ENCODE peak calls at places on chromosomes 3 and 15, in four cellular contexts. K is K562, X is HepG2, W is GM12878. V is an unnamed sample.

GRCh38 chr3:140827894-140828293 is 113.7 kb upstream of the SLC25A36 start:
- DNase-seq in X (no peak), W (no peak), K (no peak), V (no peak)

GRCh38 chr3:66405701-66406091 is 95.1 kb downstream of the LRIG1 start:
- DNase-seq in W (no peak), X (no peak), K (no peak), V (no peak)

GRCh38 chr3:105997800-105998526 is 129.2 kb upstream of the CBLB start:
- DNase-seq in X (no peak), K (no peak), W (no peak), V (no peak)

GRCh38 chr3:64405211-64405818 is 180.0 kb upstream of the PRICKLE2 start:
- DNase-seq in X (no peak), W (no peak), K (no peak), V (no peak)

GRCh38 chr3:135558906-135559305 is 406.6 kb upstream of the PPP2R3A start:
- DNase-seq in W (no peak), K (no peak), X (no peak), V (no peak)

GRCh38 chr15:97961067-97961954 is 808 bp downstream of the ARRDC4 start:
- DNase-seq in X (peak; percentile 2), K (peak; percentile 65), W (no peak), V (peak; percentile 22)

GRCh38 chr3:31379598-31379997 is 153.1 kb upstream of the STT3B start:
- DNase-seq in W (no peak), K (no peak), X (no peak), V (no peak)

GRCh38 chr3:25728101-25728500 is 55.1 kb downstream of the NGLY1 start:
- DNase-seq in W (no peak), K (no peak), X (no peak), V (no peak)

GRCh38 chr3:27171113-27171512 is 198.1 kb downstream of the NEK10 start:
- DNase-seq in K (no peak), X (no peak), W (no peak), V (no peak)

GRCh38 chr3:115071611-115072010 is 75.5 kb downstream of the ZBTB20 start:
- DNase-seq in X (no peak), K (no peak), W (no peak), V (no peak)

DNA sequence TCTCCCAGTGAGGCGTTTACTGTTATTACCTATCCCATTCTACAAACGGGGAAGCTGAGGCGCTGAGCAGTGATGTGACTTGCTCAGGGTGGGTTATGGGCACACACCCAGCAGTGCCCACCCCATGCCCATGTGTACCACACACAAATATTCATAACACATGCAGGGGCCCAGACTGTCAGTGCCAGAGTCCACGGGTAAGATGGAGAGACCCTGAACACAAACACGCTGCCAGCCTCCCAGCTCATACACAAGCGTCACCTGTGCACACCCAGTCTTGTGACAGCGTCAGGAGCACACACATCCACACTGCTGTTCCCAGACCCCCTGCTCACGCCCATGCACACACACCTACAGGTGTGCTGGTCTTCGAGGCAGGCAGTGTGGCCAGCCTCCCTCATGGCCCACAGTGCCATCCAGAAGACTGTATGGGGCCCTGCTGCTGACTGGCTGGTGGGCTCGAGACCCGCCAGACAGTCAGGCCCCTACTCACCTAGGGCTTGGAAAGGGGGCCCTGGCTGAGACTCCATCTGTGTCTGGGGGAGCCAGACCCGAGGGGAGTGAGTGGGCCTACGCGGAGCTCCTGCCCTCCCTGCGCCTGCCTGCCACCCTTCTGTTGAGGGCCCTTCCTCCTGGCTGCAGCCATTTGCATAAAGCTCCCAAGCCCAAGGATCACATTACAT is 39.4 kb downstream of the DNAJB8 start:
- DNase-seq in K (no peak), W (no peak), X (no peak), V (no peak)
- TF ChIP-seq TARDBP in K (no peak), W (no peak), X (no peak), V (no peak)

GRCh38 chr15:84649706-84650105 is 4.4 kb downstream of the WDR73 start:
- DNase-seq in X (no peak), W (no peak), K (no peak), V (no peak)
- TF ChIP-seq SP1 in X (no peak), W (no peak), K (no peak), V (no peak)

DNA sequence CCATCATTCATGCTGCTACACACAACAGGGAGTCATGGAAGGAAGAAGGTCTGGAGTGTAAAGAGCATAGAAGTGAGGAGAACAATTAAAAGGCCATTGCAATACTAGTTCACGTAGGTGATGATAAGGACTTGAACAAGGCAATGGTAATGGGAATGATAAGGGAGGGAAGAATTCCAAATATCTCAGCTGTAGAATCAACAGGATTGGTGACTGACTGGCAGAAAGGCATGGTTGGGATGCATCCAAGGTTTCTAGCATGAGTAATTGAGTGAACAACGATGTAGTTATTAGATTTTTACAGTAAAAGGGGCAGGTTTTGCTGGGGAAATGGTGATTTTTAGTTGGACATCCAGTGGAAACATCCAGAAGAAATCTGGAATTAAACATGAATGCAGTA is 2.4 kb upstream of the SEC62 start:
- DNase-seq in K (no peak), W (no peak), X (no peak), V (no peak)
- TF ChIP-seq TARDBP in K (no peak), W (no peak), X (no peak), V (no peak)

GRCh38 chr3:51682079-51682478 is 11.0 kb downstream of the TEX264 start:
- DNase-seq in X (peak; percentile 81), K (peak; percentile 82), W (peak; percentile 81), V (peak; percentile 77)
- TF ChIP-seq SP1 in X (no peak), K (no peak), W (no peak), V (no peak)